ENCODE peak calls at places on chromosomes 4 and X, in seven cellular contexts. K is adrenal gland, E is GM10248, A is fibroblast of the aortic adventitia, F is upper lobe of right lung, U is RWPE2, P is left lung. V is an unnamed sample.

GRCh38 chr4:159360549-159360948 is 257.7 kb downstream of the RAPGEF2 start:
- DNase-seq in K (no peak), E (no peak), A (peak; percentile 68), F (no peak), U (no peak), P (no peak), V (no peak)

GRCh38 chr4:146916479-146917076 is 29.1 kb downstream of the TTC29 start:
- DNase-seq in K (peak; percentile 30), E (peak; percentile 8), A (peak; percentile 72), F (no peak), U (no peak), P (no peak), V (no peak)

GRCh38 chr4:20126906-20127305 is 124.8 kb upstream of the SLIT2 start:
- DNase-seq in K (no peak), E (no peak), A (peak; percentile 28), F (no peak), U (no peak), P (no peak), V (no peak)

GRCh38 chrX:29461039-29461438 is 754.3 kb upstream of the MAGEB2 start:
- DNase-seq in K (no peak), E (no peak), A (no peak), F (no peak), U (no peak), P (no peak), V (no peak)

GRCh38 chrX:65668362-65669310 is 1.2 kb downstream of the MSN start:
- DNase-seq in K (peak; percentile 64), E (no peak), A (peak; percentile 83), F (peak; percentile 76), U (peak; percentile 77), P (peak; percentile 76), V (peak; percentile 21)

GRCh38 chrX:56728752-56729151 is 291 bp upstream of the NBDY start:
- DNase-seq in K (peak; percentile 36), E (no peak), A (peak; percentile 25), F (no peak), U (no peak), P (no peak), V (peak; percentile 14)

GRCh38 chr4:20506827-20507226 is 193.4 kb upstream of the PACRGL start:
- DNase-seq in K (no peak), E (no peak), A (peak; percentile 93), F (no peak), U (no peak), P (no peak), V (no peak)

GRCh38 chr4:152572417-152573086 is 36.7 kb upstream of the FBXW7 start:
- DNase-seq in K (peak; percentile 25), E (no peak), A (peak; percentile 87), F (no peak), U (no peak), P (no peak), V (no peak)

GRCh38 chrX:150044556-150044955 is 106.3 kb upstream of the EOLA2 start:
- DNase-seq in K (no peak), E (no peak), A (no peak), F (no peak), U (no peak), P (no peak), V (no peak)

GRCh38 chrX:112058255-112058654 is 24.3 kb downstream of the TRPC5 start:
- DNase-seq in K (no peak), E (no peak), A (no peak), F (no peak), U (no peak), P (no peak), V (no peak)

GRCh38 chr4:3031357-3032064 is 42.8 kb downstream of the HTT-AS start:
- DNase-seq in K (peak; percentile 25), E (no peak), A (no peak), F (peak; percentile 84), U (no peak), P (peak; percentile 67), V (no peak)

GRCh38 chrX:73561791-73562190 is 1.2 kb upstream of the CHIC1 start:
- DNase-seq in K (no peak), E (no peak), A (peak; percentile 44), F (no peak), U (no peak), P (no peak), V (no peak)

GRCh38 chr4:121951570-121952110 is at the start of gene TRPC3:
- DNase-seq in K (no peak), E (no peak), A (no peak), F (peak; percentile 70), U (peak; percentile 55), P (peak; percentile 32), V (peak; percentile 72)

GRCh38 chrX:9562851-9563250 is 98.0 kb downstream of the TBL1X start:
- DNase-seq in K (peak; percentile 67), E (no peak), A (peak; percentile 74), F (no peak), U (peak; percentile 66), P (no peak), V (no peak)

GRCh38 chrX:78105944-78106650 is 2.0 kb downstream of the PGK1 start:
- DNase-seq in K (no peak), E (no peak), A (no peak), F (no peak), U (no peak), P (no peak), V (no peak)

GRCh38 chr4:41028392-41029076 is 185.8 kb downstream of the APBB2 start:
- DNase-seq in K (no peak), E (no peak), A (peak; percentile 65), F (no peak), U (no peak), P (no peak), V (no peak)

GRCh38 chrX:43882294-43882681 is at the start of gene MAOB:
- DNase-seq in K (peak; percentile 49), E (peak; percentile 13), A (no peak), F (peak; percentile 72), U (no peak), P (peak; percentile 39), V (peak; percentile 26)

GRCh38 chrX:21958888-21959287 is 18.4 kb downstream of the SMS start:
- DNase-seq in K (no peak), E (no peak), A (no peak), F (no peak), U (no peak), P (no peak), V (no peak)

GRCh38 chr4:139015948-139016451 is 419 bp downstream of the NOCT start:
- DNase-seq in K (peak; percentile 49), E (peak; percentile 58), A (peak; percentile 40), F (peak; percentile 83), U (no peak), P (peak; percentile 59), V (no peak)

GRCh38 chrX:45056428-45057145 is 144.1 kb downstream of the DIPK2B start:
- DNase-seq in K (no peak), E (no peak), A (no peak), F (no peak), U (no peak), P (no peak), V (no peak)

GRCh38 chrX:97402333-97402732 is 518.6 kb downstream of the RPA4 start:
- DNase-seq in K (no peak), E (no peak), A (no peak), F (no peak), U (no peak), P (no peak), V (no peak)

GRCh38 chrX:133089411-133089810 is 7.5 kb downstream of the USP26 start:
- DNase-seq in K (no peak), E (no peak), A (no peak), F (no peak), U (no peak), P (no peak), V (no peak)

GRCh38 chrX:2928127-2928582 is 984 bp downstream of the ARSD start:
- DNase-seq in K (peak; percentile 39), E (no peak), A (no peak), F (peak; percentile 79), U (no peak), P (peak; percentile 77), V (peak; percentile 65)

GRCh38 chrX:78527263-78527662 is 131.9 kb downstream of the RTL3 start:
- DNase-seq in K (no peak), E (no peak), A (peak; percentile 46), F (no peak), U (no peak), P (no peak), V (no peak)

DNA sequence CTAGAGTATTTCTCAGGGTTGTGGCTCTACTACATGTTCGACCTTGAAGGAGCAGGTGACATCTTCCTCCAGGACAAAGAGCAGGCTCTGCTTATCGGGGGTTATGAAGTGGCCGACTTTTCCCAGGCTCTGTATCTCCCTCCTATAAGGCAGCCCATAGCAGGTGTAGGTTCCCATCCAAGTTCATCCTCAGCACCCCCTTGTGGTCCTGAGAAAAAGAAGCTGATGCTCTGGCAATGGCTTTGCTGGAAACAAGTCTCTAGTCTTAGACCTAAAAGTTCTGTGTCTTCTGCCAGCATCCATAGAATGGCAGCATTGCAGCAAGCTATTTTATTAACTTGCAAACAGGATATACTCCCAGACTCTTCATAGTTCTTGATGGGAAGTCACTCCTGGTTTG is 836.6 kb upstream of the PRKX start:
- DNase-seq in K (no peak), E (no peak), A (no peak), F (no peak), U (no peak), P (no peak), V (no peak)
- TF ChIP-seq CTCF in K (no peak), E (no peak), A (no peak), F (no peak), U (no peak), P (no peak), V (no peak)

GRCh38 chr4:156968479-156968984 is 3.1 kb downstream of the PDGFC start:
- DNase-seq in K (peak; percentile 80), E (peak; percentile 25), A (peak; percentile 89), F (no peak), U (no peak), P (peak; percentile 47), V (peak; percentile 58)
- TF ChIP-seq CTCF in K (peak; percentile 82), E (peak; percentile 51), A (peak; percentile 89), F (peak; percentile 83), U (peak; percentile 92), P (peak; percentile 80), V (peak; percentile 84)

GRCh38 chrX:33065415-33065814 is 145.9 kb downstream of the DMD start:
- DNase-seq in K (no peak), E (no peak), A (no peak), F (no peak), U (no peak), P (no peak), V (no peak)

DNA sequence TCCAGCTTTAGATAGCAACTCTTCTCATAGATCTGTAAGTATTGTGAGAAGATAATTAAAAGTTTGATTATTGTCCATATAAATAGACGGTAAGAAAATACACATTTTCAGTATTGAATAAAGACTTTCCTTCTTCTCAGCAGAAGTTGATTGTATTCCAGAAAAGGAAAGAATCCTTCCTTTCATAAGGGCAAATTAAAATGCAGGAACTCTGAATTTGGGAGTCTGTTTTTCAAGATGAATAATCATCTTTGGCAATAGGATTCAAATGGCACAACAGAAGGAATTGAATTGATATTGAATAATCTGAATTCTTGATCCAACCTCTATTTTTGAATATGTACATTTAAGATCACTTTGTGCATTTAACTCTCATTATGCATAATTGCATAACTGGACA is 149.3 kb downstream of the DMD start:
- DNase-seq in K (no peak), E (no peak), A (no peak), F (no peak), U (no peak), P (no peak), V (no peak)
- TF ChIP-seq CTCF in K (no peak), E (no peak), A (no peak), F (no peak), U (no peak), P (no peak), V (no peak)

DNA sequence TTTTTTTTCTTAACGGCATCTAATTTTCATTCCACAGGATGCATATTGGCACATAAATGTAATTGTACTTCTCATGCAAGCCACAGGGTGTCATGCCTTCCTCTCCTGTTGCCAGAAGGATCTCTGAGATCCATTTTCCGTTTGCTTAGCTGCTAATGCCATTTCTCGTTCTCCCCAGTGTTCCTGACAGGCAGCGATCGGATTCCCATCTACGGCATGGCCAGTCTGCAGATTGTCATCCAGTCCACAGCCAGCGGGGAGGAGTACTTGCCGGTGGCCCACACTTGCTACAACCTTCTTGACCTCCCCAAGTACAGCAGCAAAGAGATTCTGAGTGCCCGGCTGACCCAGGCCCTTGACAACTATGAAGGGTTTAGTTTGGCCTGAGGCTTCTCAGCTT is 8.9 kb upstream of the NAP1L5 start:
- DNase-seq in K (peak; percentile 52), E (no peak), A (peak; percentile 82), F (no peak), U (no peak), P (no peak), V (no peak)
- TF ChIP-seq CTCF in K (peak; percentile 75), E (no peak), A (peak; percentile 74), F (peak; percentile 54), U (no peak), P (no peak), V (peak; percentile 48)

V was measured in glutamatergic neuron.